ENCODE peak calls at places on chromosome 13, in five cellular contexts. Q is ovary, S is ELF-1, U is fibroblast of pulmonary artery, W is type B pancreatic cell. P is an unnamed sample.

GRCh38 chr13:80168089-80168850 is 172.7 kb downstream of the SPRY2 start:
- DNase-seq in Q (no peak), S (no peak), U (peak), W (no peak), P (no peak)

GRCh38 chr13:51585696-51586095 is 1.4 kb downstream of the WDFY2 start:
- DNase-seq in Q (no peak), S (no peak), U (peak), W (no peak), P (no peak)

GRCh38 chr13:110116072-110116487 is 190.9 kb downstream of the COL4A1 start:
- DNase-seq in Q (no peak), S (peak), U (peak), W (peak), P (no peak)

GRCh38 chr13:114151031-114151430 is 18.6 kb upstream of the RASA3 start:
- DNase-seq in Q (no peak), S (no peak), U (no peak), W (no peak), P (no peak)

GRCh38 chr13:36251528-36251927 is 37.2 kb upstream of the SOHLH2 start:
- DNase-seq in Q (no peak), S (no peak), U (peak), W (no peak), P (no peak)

GRCh38 chr13:102768914-102769313 is 4.7 kb downstream of the TEX30 start:
- DNase-seq in Q (no peak), S (no peak), U (peak), W (no peak), P (no peak)

GRCh38 chr13:106762711-106763110 is 194.8 kb upstream of the ARGLU1 start:
- DNase-seq in Q (no peak), S (no peak), U (no peak), W (no peak), P (no peak)

GRCh38 chr13:91450913-91451312 is 52.5 kb downstream of the GPC5 start:
- DNase-seq in Q (no peak), S (no peak), U (no peak), W (no peak), P (no peak)

GRCh38 chr13:70960841-70961443 is 852.7 kb upstream of the KLHL1 start:
- DNase-seq in Q (no peak), S (no peak), U (peak), W (no peak), P (no peak)

GRCh38 chr13:39616087-39616694 is 13.2 kb upstream of the LHFPL6 start:
- DNase-seq in Q (no peak), S (peak), U (peak), W (no peak), P (peak)

GRCh38 chr13:96089749-96090239 is at the start of gene HS6ST3:
- DNase-seq in Q (peak), S (peak), U (no peak), W (peak), P (no peak)

GRCh38 chr13:51286135-51287002 is 53.1 kb upstream of the SERPINE3 start:
- DNase-seq in Q (peak), S (peak), U (peak), W (peak), P (peak)

GRCh38 chr13:78603240-78603947 is at the start of gene POU4F1:
- DNase-seq in Q (no peak), S (peak), U (peak), W (no peak), P (no peak)

GRCh38 chr13:80083097-80083429 is 257.9 kb downstream of the SPRY2 start:
- DNase-seq in Q (no peak), S (no peak), U (no peak), W (no peak), P (no peak)

GRCh38 chr13:79392882-79393563 is 13.0 kb downstream of the RBM26 start:
- DNase-seq in Q (no peak), S (no peak), U (no peak), W (no peak), P (no peak)

GRCh38 chr13:31234729-31235128 is 35.0 kb downstream of the B3GLCT start:
- DNase-seq in Q (no peak), S (peak), U (peak), W (no peak), P (no peak)

GRCh38 chr13:41905600-41906254 is 55.2 kb downstream of the VWA8 start:
- DNase-seq in Q (no peak), S (no peak), U (peak), W (no peak), P (no peak)